ENCODE peak calls at places on chromosomes 2 and 18, in six cellular contexts. One of them, this sample, is unnamed.

GRCh38 chr2:18268400-18268799 is 292.1 kb downstream of the RDH14 start:
- DNase-seq in transverse colon: no peak
- DNase-seq in HepG2: no peak
- DNase-seq in A549: no peak
- DNase-seq in upper lobe of left lung: no peak
- DNase-seq in stomach: no peak
- DNase-seq in this sample: no peak

GRCh38 chr2:223692227-223692947 is 90.2 kb upstream of the SCG2 start:
- DNase-seq in HepG2: peak
- DNase-seq in A549: peak
- DNase-seq in transverse colon: peak
- DNase-seq in upper lobe of left lung: no peak
- DNase-seq in stomach: peak
- DNase-seq in this sample: no peak

GRCh38 chr2:146417942-146418341 is 1426.9 kb upstream of the ACVR2A start:
- DNase-seq in transverse colon: no peak
- DNase-seq in A549: no peak
- DNase-seq in HepG2: no peak
- DNase-seq in stomach: no peak
- DNase-seq in upper lobe of left lung: no peak
- DNase-seq in this sample: no peak

GRCh38 chr18:2139676-2140075 is 431.6 kb downstream of the METTL4 start:
- DNase-seq in A549: no peak
- DNase-seq in stomach: no peak
- DNase-seq in HepG2: no peak
- DNase-seq in transverse colon: no peak
- DNase-seq in upper lobe of left lung: no peak
- DNase-seq in this sample: no peak

GRCh38 chr18:24989760-24990547 is 362.0 kb downstream of the ZNF521 start:
- DNase-seq in upper lobe of left lung: no peak
- DNase-seq in stomach: no peak
- DNase-seq in HepG2: no peak
- DNase-seq in transverse colon: no peak
- DNase-seq in A549: no peak
- DNase-seq in this sample: no peak

GRCh38 chr18:76657911-76658475 is 163.0 kb upstream of the ZNF516 start:
- DNase-seq in transverse colon: no peak
- DNase-seq in stomach: no peak
- DNase-seq in HepG2: no peak
- DNase-seq in A549: no peak
- DNase-seq in upper lobe of left lung: no peak
- DNase-seq in this sample: no peak

GRCh38 chr2:171522804-171523338 is 597 bp downstream of the CYBRD1 start:
- DNase-seq in stomach: no peak
- DNase-seq in upper lobe of left lung: no peak
- DNase-seq in HepG2: no peak
- DNase-seq in A549: peak
- DNase-seq in transverse colon: peak
- DNase-seq in this sample: no peak

GRCh38 chr2:218008060-218009040 is 5.6 kb upstream of the TNS1 start:
- DNase-seq in upper lobe of left lung: no peak
- DNase-seq in stomach: no peak
- DNase-seq in HepG2: no peak
- DNase-seq in A549: no peak
- DNase-seq in transverse colon: no peak
- DNase-seq in this sample: no peak

GRCh38 chr2:15979759-15980604 is 39.6 kb downstream of the MYCN start:
- DNase-seq in stomach: no peak
- DNase-seq in A549: no peak
- DNase-seq in upper lobe of left lung: no peak
- DNase-seq in HepG2: no peak
- DNase-seq in transverse colon: no peak
- DNase-seq in this sample: no peak

GRCh38 chr18:74896390-74896991 is 298.8 kb downstream of the ZNF407 start:
- DNase-seq in stomach: peak
- DNase-seq in upper lobe of left lung: peak
- DNase-seq in transverse colon: peak
- DNase-seq in A549: no peak
- DNase-seq in HepG2: peak
- DNase-seq in this sample: no peak

GRCh38 chr2:30412392-30413321 is 34.4 kb upstream of the LCLAT1 start:
- DNase-seq in stomach: no peak
- DNase-seq in HepG2: no peak
- DNase-seq in transverse colon: peak
- DNase-seq in A549: no peak
- DNase-seq in upper lobe of left lung: no peak
- DNase-seq in this sample: no peak

GRCh38 chr2:70921031-70921430 is 14.7 kb upstream of the ATP6V1B1 start:
- DNase-seq in upper lobe of left lung: no peak
- DNase-seq in stomach: peak
- DNase-seq in HepG2: no peak
- DNase-seq in transverse colon: no peak
- DNase-seq in A549: no peak
- DNase-seq in this sample: peak

GRCh38 chr2:191401287-191401686 is 156.1 kb downstream of the MYO1B start:
- DNase-seq in upper lobe of left lung: no peak
- DNase-seq in transverse colon: no peak
- DNase-seq in HepG2: peak
- DNase-seq in A549: no peak
- DNase-seq in stomach: no peak
- DNase-seq in this sample: no peak

GRCh38 chr2:101751875-101752619 is 54.5 kb downstream of the MAP4K4 start:
- DNase-seq in transverse colon: no peak
- DNase-seq in HepG2: peak
- DNase-seq in A549: no peak
- DNase-seq in upper lobe of left lung: no peak
- DNase-seq in stomach: no peak
- DNase-seq in this sample: no peak
- H3K4me3 ChIP-seq in transverse colon: no peak
- H3K4me3 ChIP-seq in HepG2: peak
- H3K4me3 ChIP-seq in A549: no peak
- H3K4me3 ChIP-seq in upper lobe of left lung: no peak
- H3K4me3 ChIP-seq in stomach: no peak
- H3K4me3 ChIP-seq in this sample: no peak

DNA sequence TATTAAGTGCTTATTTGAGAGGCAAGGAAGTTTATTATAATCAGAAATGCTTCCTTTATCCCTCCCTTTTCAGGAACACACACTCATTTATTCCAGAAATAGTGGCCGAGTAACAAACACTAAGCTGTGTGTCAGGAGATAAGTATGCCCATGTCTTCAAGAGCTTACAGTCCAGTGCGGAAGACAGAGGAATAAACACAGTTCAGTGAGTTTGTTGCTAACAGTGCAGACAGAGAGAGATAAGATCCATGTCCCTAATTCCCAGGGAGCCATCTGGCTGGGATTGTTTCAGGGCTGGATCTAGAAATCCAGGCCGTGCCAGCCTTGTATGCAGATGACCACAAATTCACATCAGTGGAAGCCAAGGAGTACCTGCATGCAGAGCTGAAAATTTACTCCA is 151.4 kb downstream of the ANTXR1 start:
- DNase-seq in transverse colon: no peak
- DNase-seq in HepG2: no peak
- DNase-seq in upper lobe of left lung: no peak
- DNase-seq in A549: no peak
- DNase-seq in stomach: no peak
- DNase-seq in this sample: no peak
- TF ChIP-seq EP300 in transverse colon: no peak
- TF ChIP-seq EP300 in HepG2: no peak
- TF ChIP-seq EP300 in upper lobe of left lung: no peak
- TF ChIP-seq EP300 in A549: no peak
- TF ChIP-seq EP300 in stomach: no peak
- TF ChIP-seq EP300 in this sample: no peak

GRCh38 chr18:941331-941730 is 36.7 kb downstream of the ADCYAP1 start:
- DNase-seq in A549: no peak
- DNase-seq in transverse colon: no peak
- DNase-seq in stomach: no peak
- DNase-seq in upper lobe of left lung: no peak
- DNase-seq in HepG2: no peak
- DNase-seq in this sample: no peak

GRCh38 chr18:944440-944839 is 39.8 kb downstream of the ADCYAP1 start:
- DNase-seq in A549: no peak
- DNase-seq in stomach: no peak
- DNase-seq in upper lobe of left lung: peak
- DNase-seq in HepG2: no peak
- DNase-seq in transverse colon: no peak
- DNase-seq in this sample: no peak

GRCh38 chr18:936941-937340 is 32.3 kb downstream of the ADCYAP1 start:
- DNase-seq in HepG2: no peak
- DNase-seq in transverse colon: no peak
- DNase-seq in A549: no peak
- DNase-seq in stomach: no peak
- DNase-seq in upper lobe of left lung: no peak
- DNase-seq in this sample: no peak

GRCh38 chr18:939167-939566 is 34.5 kb downstream of the ADCYAP1 start:
- DNase-seq in stomach: no peak
- DNase-seq in transverse colon: no peak
- DNase-seq in upper lobe of left lung: no peak
- DNase-seq in HepG2: no peak
- DNase-seq in A549: no peak
- DNase-seq in this sample: no peak

DNA sequence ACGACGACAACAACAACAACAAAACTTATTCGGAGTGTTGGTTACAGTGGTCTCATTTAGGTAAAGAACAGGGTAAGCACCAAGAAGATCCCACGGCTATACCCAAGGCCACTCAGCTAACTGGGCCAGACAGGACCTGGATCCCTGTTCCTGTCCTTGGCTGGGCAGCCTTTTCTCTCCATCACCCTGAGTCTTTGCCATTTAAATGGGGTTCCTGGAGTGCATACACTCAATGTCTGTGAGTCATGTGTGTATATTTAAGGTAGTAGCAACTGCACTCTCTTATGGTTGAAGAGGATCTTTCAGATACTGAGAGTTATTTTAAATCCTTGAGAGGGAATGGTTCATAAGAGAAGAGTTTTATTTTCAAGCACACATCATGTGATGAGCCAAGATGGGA is 35.3 kb downstream of the ADCYAP1 start:
- DNase-seq in HepG2: no peak
- DNase-seq in A549: no peak
- DNase-seq in transverse colon: no peak
- DNase-seq in stomach: no peak
- DNase-seq in upper lobe of left lung: no peak
- DNase-seq in this sample: no peak
- TF ChIP-seq POLR2A in HepG2: no peak
- TF ChIP-seq POLR2A in A549: no peak
- TF ChIP-seq POLR2A in transverse colon: no peak
- TF ChIP-seq POLR2A in stomach: no peak
- TF ChIP-seq POLR2A in upper lobe of left lung: no peak
- TF ChIP-seq POLR2A in this sample: no peak

DNA sequence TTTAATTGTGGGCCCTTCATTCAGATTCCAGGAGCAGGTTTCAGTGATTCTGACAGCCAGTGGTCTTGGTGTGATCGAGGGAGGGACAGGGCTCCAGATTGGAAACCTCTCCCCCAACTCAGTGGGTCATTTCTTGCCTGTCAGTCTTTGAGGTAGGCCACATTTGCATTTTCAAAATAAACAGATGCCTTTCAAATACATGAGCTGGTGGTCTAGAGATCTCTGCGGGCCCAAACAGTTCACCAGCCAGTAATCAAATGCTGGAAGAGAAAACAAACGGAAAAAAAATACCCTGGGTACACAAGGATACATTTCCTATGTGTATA is 210.4 kb upstream of the SP5 start:
- DNase-seq in HepG2: peak
- DNase-seq in upper lobe of left lung: no peak
- DNase-seq in transverse colon: no peak
- DNase-seq in stomach: no peak
- DNase-seq in A549: no peak
- DNase-seq in this sample: no peak
- H3K4me3 ChIP-seq in HepG2: no peak
- H3K4me3 ChIP-seq in upper lobe of left lung: no peak
- H3K4me3 ChIP-seq in transverse colon: no peak
- H3K4me3 ChIP-seq in stomach: no peak
- H3K4me3 ChIP-seq in A549: no peak
- H3K4me3 ChIP-seq in this sample: no peak

DNA sequence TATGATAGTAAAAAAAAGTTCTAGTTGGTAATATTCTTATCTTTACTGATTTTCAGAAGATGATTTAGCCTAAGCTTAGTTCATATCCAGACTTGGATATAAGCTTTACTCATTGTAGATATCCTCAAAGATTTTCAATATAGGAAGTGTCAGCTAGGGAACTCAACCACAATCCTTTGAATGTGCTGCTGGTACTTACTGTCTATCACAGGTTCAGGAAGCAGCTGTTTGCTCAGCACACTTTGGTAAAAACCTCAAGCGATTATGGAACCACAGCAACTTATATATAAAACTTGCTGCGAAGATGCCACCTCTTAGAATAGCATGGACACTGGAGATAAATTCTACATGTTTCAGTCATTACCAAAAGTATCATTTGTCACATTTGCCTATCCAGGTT is 60.1 kb upstream of the TNFRSF11A start:
- DNase-seq in A549: no peak
- DNase-seq in transverse colon: no peak
- DNase-seq in HepG2: no peak
- DNase-seq in stomach: no peak
- DNase-seq in upper lobe of left lung: no peak
- DNase-seq in this sample: no peak
- TF ChIP-seq EP300 in A549: no peak
- TF ChIP-seq EP300 in transverse colon: no peak
- TF ChIP-seq EP300 in HepG2: no peak
- TF ChIP-seq EP300 in stomach: no peak
- TF ChIP-seq EP300 in upper lobe of left lung: no peak
- TF ChIP-seq EP300 in this sample: no peak

GRCh38 chr2:196639180-196640030 is at the start of gene CCDC150:
- DNase-seq in transverse colon: peak
- DNase-seq in upper lobe of left lung: peak
- DNase-seq in HepG2: peak
- DNase-seq in A549: peak
- DNase-seq in stomach: peak
- DNase-seq in this sample: peak
- TF ChIP-seq POLR2A in transverse colon: no peak
- TF ChIP-seq POLR2A in upper lobe of left lung: no peak
- TF ChIP-seq POLR2A in HepG2: peak
- TF ChIP-seq POLR2A in A549: peak
- TF ChIP-seq POLR2A in stomach: no peak
- TF ChIP-seq POLR2A in this sample: no peak